ENCODE peak calls at places on chromosomes 6 and 20, in four cellular contexts. One of them, this sample, is unnamed.

GRCh38 chr20:53738039-53738944 is 144.7 kb upstream of the ZNF217 start:
- DNase-seq in K562: peak
- DNase-seq in HEK293T: peak
- DNase-seq in HepG2: peak
- DNase-seq in this sample: no peak

GRCh38 chr6:40774932-40775331 is 187.8 kb upstream of the LRFN2 start:
- DNase-seq in HEK293T: no peak
- DNase-seq in HepG2: no peak
- DNase-seq in K562: peak
- DNase-seq in this sample: no peak

GRCh38 chr6:679282-679681 is 13.7 kb downstream of the EXOC2 start:
- DNase-seq in K562: no peak
- DNase-seq in HEK293T: no peak
- DNase-seq in HepG2: no peak
- DNase-seq in this sample: no peak

GRCh38 chr6:153024401-153025017 is 22.0 kb upstream of the MTRF1L start:
- DNase-seq in HepG2: peak
- DNase-seq in K562: peak
- DNase-seq in HEK293T: peak
- DNase-seq in this sample: peak

GRCh38 chr6:82283771-82284420 is 36.4 kb upstream of the IBTK start:
- DNase-seq in HepG2: no peak
- DNase-seq in K562: no peak
- DNase-seq in HEK293T: no peak
- DNase-seq in this sample: no peak

GRCh38 chr6:18126116-18126515 is 3.6 kb upstream of the NHLRC1 start:
- DNase-seq in K562: peak
- DNase-seq in HEK293T: no peak
- DNase-seq in HepG2: no peak
- DNase-seq in this sample: no peak

GRCh38 chr6:10862361-10862760 is 19.5 kb downstream of the GCM2 start:
- DNase-seq in K562: no peak
- DNase-seq in HEK293T: no peak
- DNase-seq in HepG2: no peak
- DNase-seq in this sample: no peak

GRCh38 chr20:39282619-39283092 is 320.5 kb downstream of the DHX35 start:
- DNase-seq in K562: no peak
- DNase-seq in HepG2: no peak
- DNase-seq in HEK293T: no peak
- DNase-seq in this sample: no peak

GRCh38 chr6:92848459-92848858 is 570.9 kb downstream of the EPHA7 start:
- DNase-seq in HEK293T: no peak
- DNase-seq in K562: no peak
- DNase-seq in HepG2: no peak
- DNase-seq in this sample: no peak

GRCh38 chr6:92849636-92850035 is 569.7 kb downstream of the EPHA7 start:
- DNase-seq in HepG2: no peak
- DNase-seq in HEK293T: no peak
- DNase-seq in K562: no peak
- DNase-seq in this sample: no peak

GRCh38 chr6:92848901-92849300 is 570.5 kb downstream of the EPHA7 start:
- DNase-seq in K562: no peak
- DNase-seq in HEK293T: no peak
- DNase-seq in HepG2: no peak
- DNase-seq in this sample: no peak

DNA sequence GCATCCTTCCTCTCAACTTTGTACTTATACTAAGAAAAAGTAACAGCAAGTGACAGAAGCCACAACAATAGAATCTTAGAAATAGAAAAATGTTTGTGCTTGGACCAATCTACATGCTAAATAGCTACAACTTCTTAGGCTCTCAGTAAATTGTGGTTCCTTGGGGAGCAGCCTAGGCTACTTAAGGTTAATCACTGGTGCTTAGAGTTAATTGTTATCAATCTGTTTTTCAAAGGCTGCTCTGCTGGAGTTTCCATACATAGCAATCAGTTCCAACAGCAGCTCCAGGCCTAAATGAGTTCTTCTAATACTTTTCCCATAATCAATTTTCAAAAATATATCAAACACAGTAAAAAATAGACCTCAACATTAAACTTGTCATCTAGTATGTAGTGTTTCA is 571.4 kb downstream of the EPHA7 start:
- DNase-seq in HepG2: no peak
- DNase-seq in HEK293T: no peak
- DNase-seq in K562: no peak
- DNase-seq in this sample: no peak
- TF ChIP-seq FOXK2 in HepG2: no peak
- TF ChIP-seq FOXK2 in HEK293T: no peak
- TF ChIP-seq FOXK2 in K562: no peak
- TF ChIP-seq FOXK2 in this sample: no peak

GRCh38 chr20:7822772-7823171 is 117.5 kb downstream of the HAO1 start:
- DNase-seq in HepG2: no peak
- DNase-seq in K562: no peak
- DNase-seq in HEK293T: no peak
- DNase-seq in this sample: no peak

GRCh38 chr20:7829031-7829430 is 111.2 kb downstream of the HAO1 start:
- DNase-seq in HepG2: no peak
- DNase-seq in HEK293T: no peak
- DNase-seq in K562: no peak
- DNase-seq in this sample: no peak

GRCh38 chr20:7829776-7830175 is 110.5 kb downstream of the HAO1 start:
- DNase-seq in K562: no peak
- DNase-seq in HEK293T: no peak
- DNase-seq in HepG2: no peak
- DNase-seq in this sample: no peak

GRCh38 chr20:7828437-7828836 is 111.8 kb downstream of the HAO1 start:
- DNase-seq in K562: no peak
- DNase-seq in HEK293T: no peak
- DNase-seq in HepG2: no peak
- DNase-seq in this sample: no peak
- TF ChIP-seq FOXK2 in K562: no peak
- TF ChIP-seq FOXK2 in HEK293T: no peak
- TF ChIP-seq FOXK2 in HepG2: no peak
- TF ChIP-seq FOXK2 in this sample: no peak

GRCh38 chr6:96725276-96725675 is 112.0 kb downstream of the GPR63 start:
- DNase-seq in HepG2: no peak
- DNase-seq in K562: no peak
- DNase-seq in HEK293T: no peak
- DNase-seq in this sample: no peak
- TF ChIP-seq FOXK2 in HepG2: no peak
- TF ChIP-seq FOXK2 in K562: no peak
- TF ChIP-seq FOXK2 in HEK293T: no peak
- TF ChIP-seq FOXK2 in this sample: no peak

DNA sequence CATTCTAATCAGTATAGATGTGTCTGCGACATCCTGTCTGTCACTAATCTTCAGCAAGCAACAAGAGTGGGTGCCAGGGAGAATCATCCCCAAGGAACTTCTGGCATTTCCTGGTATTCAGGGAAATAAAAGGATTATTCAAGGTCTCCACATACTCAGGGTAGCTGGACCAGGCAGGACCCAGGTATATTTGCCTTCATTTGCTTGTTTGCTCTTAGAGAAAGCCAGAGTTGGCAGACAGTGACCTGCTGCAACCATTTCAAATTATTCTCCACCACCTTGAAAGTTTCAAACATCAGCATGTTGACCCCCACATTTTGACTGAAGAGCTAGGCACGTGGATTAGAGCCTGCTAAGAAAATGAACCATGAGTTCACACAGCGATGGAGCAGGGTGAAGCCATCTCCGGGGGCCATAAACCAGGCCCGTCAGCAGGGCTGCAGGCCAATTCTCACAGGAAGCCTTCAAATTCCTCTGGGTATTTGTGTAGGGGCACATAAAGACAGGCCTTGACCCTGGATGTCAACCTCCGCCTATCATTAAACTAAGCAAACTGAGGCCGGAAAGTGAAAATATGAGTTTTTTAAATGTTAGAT is 33.0 kb downstream of the TRAM2 start:
- DNase-seq in HEK293T: no peak
- DNase-seq in K562: no peak
- DNase-seq in HepG2: peak
- DNase-seq in this sample: no peak
- TF ChIP-seq FOXK2 in HEK293T: no peak
- TF ChIP-seq FOXK2 in K562: no peak
- TF ChIP-seq FOXK2 in HepG2: no peak
- TF ChIP-seq FOXK2 in this sample: no peak

GRCh38 chr6:125717120-125717731 is 32.2 kb upstream of the HEY2 start:
- DNase-seq in K562: no peak
- DNase-seq in HEK293T: no peak
- DNase-seq in HepG2: no peak
- DNase-seq in this sample: peak
- TF ChIP-seq FOXK2 in K562: no peak
- TF ChIP-seq FOXK2 in HEK293T: no peak
- TF ChIP-seq FOXK2 in HepG2: no peak
- TF ChIP-seq FOXK2 in this sample: no peak

GRCh38 chr6:12150812-12151432 is 138.8 kb downstream of the HIVEP1 start:
- DNase-seq in K562: peak
- DNase-seq in HEK293T: peak
- DNase-seq in HepG2: peak
- DNase-seq in this sample: no peak

GRCh38 chr6:12148841-12149240 is 136.7 kb downstream of the HIVEP1 start:
- DNase-seq in HepG2: no peak
- DNase-seq in K562: no peak
- DNase-seq in HEK293T: no peak
- DNase-seq in this sample: no peak

GRCh38 chr6:12148317-12148801 is 136.2 kb downstream of the HIVEP1 start:
- DNase-seq in HEK293T: no peak
- DNase-seq in K562: no peak
- DNase-seq in HepG2: no peak
- DNase-seq in this sample: no peak

GRCh38 chr6:12149944-12150510 is 137.9 kb downstream of the HIVEP1 start:
- DNase-seq in HEK293T: no peak
- DNase-seq in HepG2: no peak
- DNase-seq in K562: no peak
- DNase-seq in this sample: no peak

DNA sequence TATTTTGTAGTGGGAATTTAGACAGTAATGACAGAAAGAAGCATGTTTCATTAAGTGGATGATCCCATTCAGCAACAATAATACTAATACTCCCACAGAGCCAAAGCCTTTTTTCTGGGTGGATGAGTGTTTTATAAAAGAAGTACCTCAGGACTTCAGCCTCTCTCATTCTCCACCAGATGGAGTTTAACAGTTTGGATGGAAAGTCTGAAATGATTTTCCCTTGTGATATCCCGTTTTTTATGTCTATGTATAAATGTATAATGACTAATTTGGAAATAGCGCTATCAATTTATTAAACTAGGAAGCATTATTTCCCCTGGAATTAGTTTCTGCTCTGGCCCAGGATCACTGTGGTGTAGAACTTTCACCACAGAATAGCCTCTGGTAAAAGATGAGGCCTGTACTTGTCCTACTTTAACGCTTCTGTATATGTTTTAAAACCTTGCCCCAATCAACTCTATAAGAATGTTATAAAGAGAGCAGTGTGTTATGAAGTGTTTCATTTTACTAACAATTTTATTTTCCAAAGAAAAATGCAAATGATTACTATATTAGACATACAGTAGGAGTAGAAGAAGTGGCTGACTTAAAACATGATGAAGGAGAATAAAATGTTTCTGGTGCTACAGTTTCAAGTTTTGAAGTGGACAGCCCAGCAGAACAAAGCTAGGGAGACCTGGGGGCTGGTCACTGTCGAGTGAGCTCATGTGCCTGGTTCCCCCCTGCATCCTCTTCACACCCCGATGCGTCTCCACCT is 135.6 kb downstream of the HIVEP1 start:
- DNase-seq in K562: no peak
- DNase-seq in HEK293T: no peak
- DNase-seq in HepG2: no peak
- DNase-seq in this sample: no peak
- TF ChIP-seq FOXK2 in K562: no peak
- TF ChIP-seq FOXK2 in HEK293T: no peak
- TF ChIP-seq FOXK2 in HepG2: no peak
- TF ChIP-seq FOXK2 in this sample: no peak

GRCh38 chr6:2695464-2696095 is 55.1 kb downstream of the MYLK4 start:
- DNase-seq in HepG2: peak
- DNase-seq in K562: peak
- DNase-seq in HEK293T: peak
- DNase-seq in this sample: no peak
- TF ChIP-seq FOXK2 in HepG2: no peak
- TF ChIP-seq FOXK2 in K562: no peak
- TF ChIP-seq FOXK2 in HEK293T: no peak
- TF ChIP-seq FOXK2 in this sample: no peak

DNA sequence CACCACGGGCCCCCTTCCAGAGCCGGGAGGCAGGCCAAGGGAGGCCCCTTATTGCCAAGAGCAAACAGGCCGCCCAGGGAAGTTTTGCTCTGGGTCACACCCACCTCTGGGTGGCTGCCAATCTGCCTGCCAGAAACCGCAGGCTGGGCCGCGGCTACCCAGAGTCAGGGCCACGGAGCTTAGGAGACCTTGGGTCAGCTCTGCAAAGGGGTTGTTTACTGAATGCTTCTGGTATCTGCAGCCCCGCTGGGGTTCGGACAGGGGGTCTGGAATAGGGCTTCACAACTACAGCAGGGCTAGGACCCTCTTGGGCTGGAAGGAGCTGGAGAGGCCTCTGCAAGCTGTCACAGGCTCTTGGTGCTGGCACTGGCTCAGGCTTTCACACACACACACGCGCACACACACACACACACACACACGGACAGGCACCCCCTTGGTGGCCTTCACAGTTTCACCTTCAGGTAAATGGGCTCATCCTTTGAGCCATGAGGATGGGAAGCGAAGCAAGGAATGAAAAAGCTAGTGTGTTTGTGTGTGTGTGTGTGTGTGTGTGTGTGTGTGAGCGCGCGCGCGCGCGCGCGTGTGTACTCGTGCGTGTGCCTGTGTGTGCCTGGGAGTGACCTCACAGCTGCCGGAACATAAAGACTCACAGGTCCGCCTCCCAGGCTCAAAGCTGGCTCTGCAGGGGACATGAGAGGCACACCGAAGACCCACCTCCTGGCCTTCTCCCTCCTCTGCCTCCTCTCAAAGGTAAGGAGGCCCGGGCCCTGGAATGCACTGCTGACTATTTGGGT is at the start of gene CCN5:
- DNase-seq in HEK293T: no peak
- DNase-seq in HepG2: peak
- DNase-seq in K562: peak
- DNase-seq in this sample: no peak
- TF ChIP-seq FOXK2 in HEK293T: no peak
- TF ChIP-seq FOXK2 in HepG2: no peak
- TF ChIP-seq FOXK2 in K562: no peak
- TF ChIP-seq FOXK2 in this sample: no peak

This sample was measured in GM12878.